ENCODE peak calls at places on chromosomes 6 and 20, in seven cellular contexts. E, A, D, G, M, K and Y are unnamed samples.

GRCh38 chr20:3847419-3847940 is 846 bp downstream of the MAVS start:
- DNase-seq in E (no peak), A (no peak), D (no peak), G (no peak), M (no peak), K (no peak), Y (no peak)

GRCh38 chr6:30424549-30424948 is 64.8 kb upstream of the HLA-E start:
- DNase-seq in E (no peak), A (no peak), D (no peak), G (no peak), M (no peak), K (no peak), Y (no peak)

GRCh38 chr6:165662041-165662491 is 975 bp downstream of the PDE10A start:
- DNase-seq in E (no peak), A (no peak), D (peak), G (peak), M (no peak), K (no peak), Y (no peak)

GRCh38 chr6:11006060-11006459 is 38.0 kb downstream of the ELOVL2 start:
- DNase-seq in E (no peak), A (no peak), D (peak), G (no peak), M (no peak), K (no peak), Y (no peak)

GRCh38 chr20:20266552-20266951 is 101.4 kb upstream of the INSM1 start:
- DNase-seq in E (no peak), A (no peak), D (no peak), G (no peak), M (no peak), K (no peak), Y (no peak)

GRCh38 chr6:17045581-17046322 is 56.1 kb upstream of the STMND1 start:
- DNase-seq in E (no peak), A (no peak), D (peak), G (no peak), M (no peak), K (no peak), Y (no peak)

GRCh38 chr20:56249244-56249955 is 868 bp downstream of the MC3R start:
- DNase-seq in E (no peak), A (peak), D (no peak), G (no peak), M (no peak), K (peak), Y (no peak)

GRCh38 chr20:54086444-54087134 is 16.2 kb upstream of the BCAS1 start:
- DNase-seq in E (no peak), A (no peak), D (peak), G (no peak), M (no peak), K (no peak), Y (no peak)

GRCh38 chr6:85923013-85923430 is 280.3 kb upstream of the SYNCRIP start:
- DNase-seq in E (no peak), A (peak), D (peak), G (peak), M (no peak), K (peak), Y (no peak)

GRCh38 chr6:108565893-108566292 is 5.2 kb downstream of the FOXO3 start:
- DNase-seq in E (no peak), A (no peak), D (peak), G (peak), M (no peak), K (peak), Y (no peak)

GRCh38 chr6:52672422-52673025 is 1.6 kb downstream of the TMEM14A start:
- DNase-seq in E (no peak), A (peak), D (peak), G (peak), M (no peak), K (peak), Y (no peak)

GRCh38 chr6:72783667-72784066 is 161.8 kb downstream of the KCNQ5 start:
- DNase-seq in E (no peak), A (no peak), D (peak), G (no peak), M (no peak), K (no peak), Y (no peak)

GRCh38 chr6:56684342-56685101 is 41.8 kb upstream of the DST start:
- DNase-seq in E (no peak), A (no peak), D (no peak), G (no peak), M (no peak), K (no peak), Y (no peak)

GRCh38 chr6:153104220-153104619 is 26.9 kb downstream of the RGS17 start:
- DNase-seq in E (no peak), A (no peak), D (no peak), G (no peak), M (no peak), K (no peak), Y (no peak)

GRCh38 chr20:50584687-50585086 is 74.5 kb downstream of the PTPN1 start:
- DNase-seq in E (no peak), A (no peak), D (no peak), G (no peak), M (no peak), K (no peak), Y (peak)

GRCh38 chr20:8449120-8449519 is 317.1 kb downstream of the PLCB1 start:
- DNase-seq in E (no peak), A (no peak), D (peak), G (no peak), M (no peak), K (no peak), Y (no peak)

GRCh38 chr6:48110436-48111142 is 408 bp downstream of the PTCHD4 start:
- DNase-seq in E (no peak), A (no peak), D (no peak), G (no peak), M (no peak), K (no peak), Y (no peak)

GRCh38 chr6:6788394-6789020 is 200.0 kb downstream of the LY86 start:
- DNase-seq in E (no peak), A (no peak), D (no peak), G (no peak), M (no peak), K (peak), Y (no peak)

GRCh38 chr6:53647437-53648094 is 18.0 kb downstream of the KLHL31 start:
- DNase-seq in E (no peak), A (no peak), D (no peak), G (no peak), M (no peak), K (peak), Y (no peak)

GRCh38 chr6:167588920-167589614 is 237.6 kb upstream of the AFDN start:
- DNase-seq in E (no peak), A (no peak), D (no peak), G (no peak), M (peak), K (no peak), Y (no peak)

DNA sequence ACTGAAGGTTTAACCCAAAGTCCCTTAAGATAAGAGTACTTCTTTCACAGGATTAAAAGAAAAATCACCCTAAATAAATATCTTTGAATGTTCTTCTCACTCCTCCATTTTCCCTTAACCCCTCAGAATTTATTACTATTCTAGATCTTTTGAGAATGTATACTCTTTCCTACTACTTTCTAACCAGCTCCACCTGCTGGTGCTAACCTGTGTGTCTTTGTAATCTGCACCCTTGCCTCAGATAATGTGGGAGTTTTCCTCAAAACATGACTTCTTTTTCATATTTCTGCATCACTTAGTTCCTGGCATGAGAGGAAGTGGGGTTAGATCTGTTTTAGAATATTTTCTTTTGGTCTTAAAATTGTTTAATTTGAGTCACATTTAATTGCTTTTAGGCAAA is 394.2 kb downstream of the BMP2 start:
- DNase-seq in E (no peak), A (no peak), D (no peak), G (no peak), M (no peak), K (no peak), Y (no peak)
- TF ChIP-seq CTCF in E (no peak), A (no peak), D (no peak), G (no peak), M (no peak), K (no peak), Y (no peak)

GRCh38 chr20:63941282-63942060 is 14.7 kb downstream of the UCKL1 start:
- DNase-seq in E (peak), A (no peak), D (no peak), G (peak), M (peak), K (peak), Y (peak)
- TF ChIP-seq POLR2A in E (no peak), A (no peak), D (no peak), G (no peak), M (no peak), K (no peak), Y (no peak)

GRCh38 chr20:32132911-32133549 is 23.5 kb downstream of the TM9SF4 start:
- DNase-seq in E (no peak), A (no peak), D (no peak), G (no peak), M (peak), K (no peak), Y (no peak)
- TF ChIP-seq CTCF in E (no peak), A (no peak), D (no peak), G (no peak), M (no peak), K (no peak), Y (no peak)

DNA sequence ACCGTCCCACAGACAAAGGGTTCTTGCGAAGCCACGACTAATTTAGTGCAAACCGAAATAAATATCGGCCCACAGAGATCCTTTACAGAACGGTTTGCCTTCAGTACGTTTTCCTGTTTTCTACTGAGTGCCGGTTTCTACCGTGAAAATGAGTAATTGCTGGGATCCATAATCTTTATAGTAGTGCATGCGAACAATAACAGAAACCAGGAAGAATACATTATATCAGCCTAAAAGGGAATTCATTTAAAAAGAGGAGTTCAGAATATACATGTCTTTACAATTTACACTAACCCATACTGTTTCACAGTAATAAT is 292 bp upstream of the MTCL3 start:
- DNase-seq in E (no peak), A (no peak), D (no peak), G (no peak), M (no peak), K (no peak), Y (no peak)
- TF ChIP-seq POLR2A in E (no peak), A (no peak), D (no peak), G (no peak), M (no peak), K (no peak), Y (no peak)

DNA sequence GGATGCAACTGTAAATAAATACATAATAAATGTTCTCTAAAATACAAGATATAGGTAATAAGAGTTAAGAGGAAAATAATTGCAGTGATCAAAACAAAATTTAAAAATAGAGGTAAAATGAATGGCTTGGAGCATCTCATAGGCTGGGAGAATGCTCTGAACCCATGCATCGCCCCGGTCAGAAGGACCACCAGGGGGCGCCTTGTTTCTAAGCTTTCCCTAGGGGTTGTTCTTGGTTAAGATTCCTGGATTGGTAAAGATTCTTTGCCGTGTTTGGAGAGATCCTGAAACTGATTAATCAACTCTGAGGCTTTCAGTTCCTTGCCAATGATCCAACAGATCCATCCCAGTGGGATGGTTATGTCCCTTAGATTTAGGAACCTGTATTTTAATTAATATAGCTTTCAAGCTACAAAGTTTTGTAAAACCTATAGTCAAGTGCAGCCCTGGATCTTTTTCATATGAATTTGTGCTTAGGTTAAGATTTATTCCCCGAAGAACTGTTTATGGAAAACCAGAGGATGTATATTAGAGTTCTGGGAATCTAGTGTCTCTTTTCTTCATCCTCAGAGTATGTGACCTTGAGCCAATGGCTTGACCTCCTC is 45.3 kb upstream of the PRELID3B start:
- DNase-seq in E (peak), A (peak), D (peak), G (peak), M (peak), K (peak), Y (peak)
- TF ChIP-seq CTCF in E (peak), A (peak), D (peak), G (peak), M (peak), K (peak), Y (peak)

GRCh38 chr20:62133864-62134263 is 9.3 kb downstream of the PSMA7 start:
- DNase-seq in E (peak), A (no peak), D (no peak), G (no peak), M (no peak), K (no peak), Y (no peak)

GRCh38 chr20:62134735-62135231 is 8.4 kb downstream of the PSMA7 start:
- DNase-seq in E (no peak), A (no peak), D (peak), G (peak), M (no peak), K (peak), Y (no peak)

GRCh38 chr20:62137092-62137384 is 6.2 kb downstream of the PSMA7 start:
- DNase-seq in E (no peak), A (no peak), D (no peak), G (no peak), M (no peak), K (no peak), Y (no peak)

GRCh38 chr20:62136283-62137091 is 6.7 kb downstream of the PSMA7 start:
- DNase-seq in E (no peak), A (peak), D (peak), G (peak), M (no peak), K (peak), Y (peak)

GRCh38 chr20:62135573-62136266 is 7.5 kb downstream of the PSMA7 start:
- DNase-seq in E (no peak), A (no peak), D (no peak), G (no peak), M (no peak), K (no peak), Y (no peak)
- TF ChIP-seq POLR2A in E (no peak), A (no peak), D (peak), G (no peak), M (no peak), K (no peak), Y (no peak)

GRCh38 chr6:43635387-43636311 is at the start of gene MAD2L1BP:
- DNase-seq in E (peak), A (peak), D (peak), G (peak), M (peak), K (peak), Y (peak)
- TF ChIP-seq CTCF in E (no peak), A (no peak), D (no peak), G (no peak), M (no peak), K (no peak), Y (no peak)